ENCODE peak calls at places on chromosomes 6 and 20, in nine cellular contexts. Y, X, N, K, P, C, O, I and H are unnamed samples. For H3K4me1, the result is how much of the 10 kb centered on the place peaks cover.

GRCh38 chr6:29651413-29652197 is 5.3 kb upstream of the MOG start:
- DNase-seq in Y (no peak), X (no peak), N (no peak), K (no peak), P (no peak), C (no peak), O (no peak), I (peak), H (no peak)

GRCh38 chr20:49570828-49571552 is 3.1 kb upstream of the PTGIS start:
- DNase-seq in Y (no peak), X (no peak), N (no peak), K (no peak), P (peak), C (no peak), O (no peak), I (no peak), H (no peak)

GRCh38 chr6:10518461-10519216 is 2.5 kb upstream of the GCNT2 start:
- DNase-seq in Y (no peak), X (peak), N (no peak), K (no peak), P (no peak), C (no peak), O (no peak), I (no peak), H (no peak)

GRCh38 chr6:142943746-142944125 is 1.2 kb downstream of the HIVEP2 start:
- DNase-seq in Y (peak), X (peak), N (peak), K (peak), P (peak), C (no peak), O (no peak), I (no peak), H (peak)

GRCh38 chr6:138372711-138373463 is 4.8 kb upstream of the SMIM28 start:
- DNase-seq in Y (no peak), X (no peak), N (no peak), K (no peak), P (no peak), C (no peak), O (no peak), I (peak), H (no peak)

GRCh38 chr6:44855562-44856494 is 468.3 kb downstream of the CDC5L start:
- DNase-seq in Y (no peak), X (no peak), N (no peak), K (no peak), P (no peak), C (no peak), O (no peak), I (no peak), H (no peak)

GRCh38 chr6:37514840-37515239 is 15.1 kb upstream of the CCDC167 start:
- DNase-seq in Y (no peak), X (no peak), N (no peak), K (no peak), P (no peak), C (no peak), O (no peak), I (no peak), H (no peak)

GRCh38 chr6:37137201-37137880 is 32.6 kb upstream of the PIM1 start:
- DNase-seq in Y (no peak), X (no peak), N (no peak), K (no peak), P (peak), C (no peak), O (peak), I (peak), H (no peak)

GRCh38 chr6:1890071-1890470 is 280.4 kb downstream of the FOXC1 start:
- DNase-seq in Y (no peak), X (no peak), N (no peak), K (no peak), P (no peak), C (no peak), O (no peak), I (no peak), H (no peak)

GRCh38 chr20:33719277-33719988 is 677 bp downstream of the PXMP4 start:
- DNase-seq in Y (no peak), X (peak), N (no peak), K (no peak), P (no peak), C (no peak), O (no peak), I (no peak), H (no peak)

GRCh38 chr6:79267128-79267527 is 32.6 kb upstream of the HMGN3 start:
- DNase-seq in Y (no peak), X (no peak), N (no peak), K (no peak), P (no peak), C (no peak), O (no peak), I (no peak), H (no peak)

GRCh38 chr20:9130407-9130995 is 61.6 kb downstream of the PLCB4 start:
- DNase-seq in Y (no peak), X (no peak), N (no peak), K (no peak), P (no peak), C (no peak), O (no peak), I (no peak), H (no peak)

GRCh38 chr6:122426597-122426996 is 27.1 kb downstream of the HSF2 start:
- DNase-seq in Y (no peak), X (no peak), N (no peak), K (no peak), P (no peak), C (no peak), O (no peak), I (no peak), H (no peak)

GRCh38 chr6:155315516-155315871 is 1.2 kb upstream of the TFB1M start:
- DNase-seq in Y (no peak), X (no peak), N (no peak), K (no peak), P (no peak), C (no peak), O (no peak), I (no peak), H (no peak)

GRCh38 chr20:32287231-32287638 is 9.8 kb downstream of the KIF3B start:
- DNase-seq in Y (no peak), X (no peak), N (no peak), K (no peak), P (no peak), C (no peak), O (no peak), I (no peak), H (no peak)

GRCh38 chr20:58523916-58524315 is 8.7 kb upstream of the APCDD1L start:
- DNase-seq in Y (no peak), X (no peak), N (no peak), K (no peak), P (no peak), C (no peak), O (no peak), I (no peak), H (no peak)

GRCh38 chr6:30646450-30647038 is 389 bp upstream of the C6orf136 start:
- DNase-seq in Y (no peak), X (peak), N (no peak), K (peak), P (peak), C (peak), O (peak), I (no peak), H (peak)

GRCh38 chr6:108914235-108915022 is 66.2 kb downstream of the ARMC2 start:
- DNase-seq in Y (no peak), X (no peak), N (no peak), K (no peak), P (no peak), C (no peak), O (no peak), I (peak), H (no peak)

GRCh38 chr6:7247828-7248227 is 65.2 kb downstream of the SSR1 start:
- DNase-seq in Y (no peak), X (no peak), N (no peak), K (no peak), P (no peak), C (no peak), O (no peak), I (no peak), H (no peak)

GRCh38 chr6:160489091-160489490 is 140.9 kb downstream of the SLC22A3 start:
- DNase-seq in Y (no peak), X (no peak), N (no peak), K (no peak), P (no peak), C (no peak), O (no peak), I (no peak), H (no peak)

GRCh38 chr6:56852611-56853010 is 102.3 kb upstream of the BEND6 start:
- DNase-seq in Y (no peak), X (no peak), N (no peak), K (no peak), P (no peak), C (no peak), O (no peak), I (no peak), H (no peak)

GRCh38 chr6:29720863-29721262 is 2.4 kb upstream of the HLA-F start:
- DNase-seq in Y (no peak), X (no peak), N (no peak), K (no peak), P (no peak), C (no peak), O (no peak), I (no peak), H (no peak)

GRCh38 chr6:101608724-101609123 is 215.2 kb downstream of the GRIK2 start:
- DNase-seq in Y (no peak), X (no peak), N (no peak), K (no peak), P (no peak), C (no peak), O (no peak), I (no peak), H (no peak)

GRCh38 chr20:62320581-62321354 is 18.0 kb downstream of the ADRM1 start:
- DNase-seq in Y (no peak), X (peak), N (no peak), K (no peak), P (no peak), C (no peak), O (no peak), I (peak), H (no peak)

GRCh38 chr6:163120223-163120622 is 294.3 kb upstream of the QKI start:
- DNase-seq in Y (no peak), X (no peak), N (no peak), K (no peak), P (no peak), C (no peak), O (no peak), I (no peak), H (no peak)

GRCh38 chr6:37122861-37123260 is 47.1 kb upstream of the PIM1 start:
- DNase-seq in Y (no peak), X (no peak), N (no peak), K (no peak), P (no peak), C (no peak), O (no peak), I (no peak), H (no peak)

GRCh38 chr6:56911847-56912246 is 43.1 kb upstream of the BEND6 start:
- DNase-seq in Y (no peak), X (no peak), N (no peak), K (no peak), P (no peak), C (no peak), O (no peak), I (no peak), H (no peak)

GRCh38 chr6:79525272-79526100 is 11.7 kb downstream of the LCA5 start:
- DNase-seq in Y (peak), X (no peak), N (no peak), K (peak), P (peak), C (no peak), O (peak), I (no peak), H (no peak)

GRCh38 chr6:112362827-112363565 is 15.9 kb downstream of the RFPL4B start:
- DNase-seq in Y (no peak), X (no peak), N (no peak), K (no peak), P (no peak), C (no peak), O (no peak), I (no peak), H (no peak)

GRCh38 chr6:36187446-36187845 is 9.1 kb upstream of the BRPF3 start:
- DNase-seq in Y (no peak), X (no peak), N (no peak), K (no peak), P (no peak), C (no peak), O (no peak), I (no peak), H (no peak)

GRCh38 chr20:51494241-51495110 is 48.0 kb downstream of the NFATC2 start:
- DNase-seq in Y (no peak), X (no peak), N (no peak), K (no peak), P (peak), C (no peak), O (no peak), I (no peak), H (no peak)

GRCh38 chr20:64055893-64056638 is 6.6 kb upstream of the SOX18 start:
- DNase-seq in Y (no peak), X (no peak), N (no peak), K (no peak), P (peak), C (no peak), O (peak), I (no peak), H (no peak)

DNA sequence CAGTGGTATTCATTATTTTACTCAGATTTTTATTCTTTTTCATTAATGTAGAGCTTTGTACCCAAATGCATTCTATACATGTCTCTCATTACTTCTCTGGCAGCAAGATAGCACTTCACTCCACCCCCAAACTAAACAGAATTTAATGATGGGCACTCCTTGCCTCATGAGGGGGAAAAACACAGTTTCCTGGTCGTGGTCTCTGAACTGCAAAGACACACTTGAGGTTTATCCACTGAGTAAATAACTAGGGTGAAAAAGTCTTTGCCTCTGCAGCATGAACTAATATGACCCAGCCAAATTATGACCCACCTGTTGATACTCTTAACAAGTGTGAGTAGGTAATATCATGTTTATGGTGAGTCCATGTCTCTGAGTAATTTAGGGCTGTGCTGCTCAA is 785.2 kb upstream of the FLRT3 start:
- DNase-seq in Y (no peak), X (no peak), N (no peak), K (no peak), P (no peak), C (no peak), O (no peak), I (no peak), H (no peak)
- H3K4me1 ChIP-seq in Y (under half), X (under half), N (under half), K (under half), P (under half), C (under half), O (under half), I (under half), H (under half)

GRCh38 chr6:5081182-5081581 is 4.0 kb upstream of the PPP1R3G start:
- DNase-seq in Y (no peak), X (no peak), N (no peak), K (no peak), P (no peak), C (no peak), O (no peak), I (no peak), H (no peak)

GRCh38 chr6:5080574-5080973 is 4.6 kb upstream of the PPP1R3G start:
- DNase-seq in Y (no peak), X (no peak), N (no peak), K (no peak), P (no peak), C (no peak), O (no peak), I (no peak), H (no peak)

GRCh38 chr6:5076931-5077330 is 8.2 kb upstream of the PPP1R3G start:
- DNase-seq in Y (no peak), X (no peak), N (no peak), K (no peak), P (no peak), C (no peak), O (no peak), I (no peak), H (no peak)

GRCh38 chr6:5079692-5080091 is 5.4 kb upstream of the PPP1R3G start:
- DNase-seq in Y (no peak), X (no peak), N (no peak), K (no peak), P (no peak), C (no peak), O (no peak), I (no peak), H (no peak)

DNA sequence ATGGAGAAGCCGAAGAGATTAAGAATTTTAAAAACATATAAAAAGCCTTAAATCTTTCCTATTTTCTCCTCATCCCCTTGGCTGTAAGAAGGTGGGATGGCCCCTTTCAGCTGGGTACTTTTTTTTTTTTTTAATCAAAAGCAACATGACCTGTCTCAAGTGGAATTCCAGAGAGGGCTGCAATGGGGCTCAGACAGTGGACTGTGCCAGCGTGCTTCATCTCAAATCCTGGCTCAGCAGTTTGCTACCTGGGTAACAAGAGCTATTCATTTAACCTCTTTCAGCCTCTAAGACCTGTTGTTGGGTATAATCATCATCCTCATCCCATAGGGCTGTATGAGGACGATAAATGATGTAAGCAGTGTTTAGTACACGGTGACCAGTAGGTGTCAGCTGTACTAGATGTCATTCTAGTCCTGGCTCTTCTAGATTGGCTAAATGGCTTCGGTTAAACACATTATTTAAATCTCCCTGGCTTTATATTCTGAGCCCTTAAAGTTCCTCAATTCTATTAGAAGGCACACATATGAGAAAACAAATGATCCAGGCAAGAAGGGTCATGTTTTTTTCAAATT is 6.9 kb upstream of the PPP1R3G start:
- DNase-seq in Y (no peak), X (no peak), N (no peak), K (no peak), P (no peak), C (no peak), O (no peak), I (no peak), H (no peak)
- TF ChIP-seq CTCF in Y (no peak), X (no peak), N (no peak), K (no peak), P (no peak), C (no peak), O (peak), I (no peak), H (peak)

DNA sequence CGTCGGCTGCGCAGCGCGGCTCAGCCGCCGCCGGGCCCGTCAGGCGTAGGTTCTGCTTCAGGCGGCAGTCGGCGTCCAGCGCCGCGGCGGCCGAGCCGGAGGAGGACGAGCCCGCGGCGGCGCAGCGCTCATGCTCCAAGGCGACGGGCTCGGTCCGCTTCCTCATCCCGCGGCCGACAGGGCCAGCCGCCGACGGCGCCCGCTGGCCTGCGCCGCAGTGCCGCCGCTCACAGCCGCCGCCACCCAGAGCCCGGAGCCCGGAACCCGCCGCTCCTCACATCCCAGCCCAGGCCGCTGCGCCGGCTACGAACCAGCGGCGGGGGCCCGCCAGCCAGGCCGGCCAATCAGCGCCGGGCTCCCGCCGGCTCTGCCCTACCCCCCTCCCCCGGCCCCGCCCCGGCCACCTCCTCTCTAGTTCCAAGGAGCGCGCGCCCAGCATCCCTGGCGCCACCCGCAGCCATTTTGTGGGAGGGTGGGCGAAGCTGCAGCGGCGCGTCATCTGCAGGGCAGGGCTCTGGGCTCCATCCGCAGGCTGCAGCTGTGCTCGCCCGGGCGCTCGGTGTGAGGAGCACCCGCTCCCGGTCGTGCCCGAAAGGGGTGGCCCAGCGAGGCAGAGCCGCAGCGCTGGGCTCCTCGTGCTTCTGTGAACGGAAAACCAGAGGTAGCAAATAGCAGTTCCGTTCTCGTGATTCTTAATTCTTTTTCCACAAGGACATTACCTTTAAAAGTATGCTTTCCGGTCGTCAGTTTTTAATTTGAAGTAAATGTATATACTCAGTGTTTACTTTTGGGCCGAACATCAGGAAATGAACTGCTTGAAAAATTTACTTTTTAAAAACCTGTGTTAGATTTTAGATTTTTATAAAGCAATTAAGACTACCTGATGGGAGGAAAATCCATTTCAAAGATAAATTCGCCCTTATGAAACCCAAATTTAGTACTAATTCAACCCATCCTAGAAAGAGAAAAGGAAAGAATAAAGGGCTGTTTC is at the start of gene ABHD12:
- DNase-seq in Y (peak), X (peak), N (peak), K (peak), P (peak), C (peak), O (peak), I (peak), H (peak)
- TF ChIP-seq POLR2A in Y (peak), X (peak), N (peak), K (peak), P (peak), C (peak), O (peak), I (peak), H (peak)

DNA sequence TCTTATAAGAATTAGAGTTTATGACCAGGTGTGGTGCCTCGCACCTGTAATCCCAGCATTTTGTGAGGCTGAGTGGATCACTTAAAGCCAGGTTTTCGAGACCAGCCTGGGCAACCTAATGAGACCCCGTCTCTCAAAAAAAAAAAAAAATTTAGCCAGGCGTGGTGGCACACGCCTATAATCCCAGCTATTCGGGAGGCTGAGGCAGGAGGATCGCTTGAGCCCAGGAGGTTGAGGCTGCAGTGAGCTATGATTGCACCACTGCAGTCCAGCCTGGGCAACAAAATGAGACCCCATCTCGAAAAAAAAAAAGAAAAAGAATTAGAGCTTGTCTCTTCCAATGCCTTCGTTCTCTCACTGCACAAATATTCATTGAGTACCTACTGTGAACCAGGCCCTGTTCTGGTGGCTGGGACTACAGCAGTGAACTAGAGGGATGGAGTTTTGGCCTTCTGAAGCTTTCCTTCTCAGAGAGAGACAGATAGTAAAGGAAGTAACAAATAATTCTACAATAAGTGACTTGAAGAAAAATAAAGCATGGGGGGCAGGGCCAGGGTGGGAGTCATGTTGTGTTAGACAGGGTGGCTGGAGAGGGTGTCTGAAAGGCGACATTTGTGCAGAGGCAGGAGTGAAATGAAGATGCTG is 56.4 kb downstream of the HNF4A start:
- DNase-seq in Y (no peak), X (no peak), N (no peak), K (no peak), P (no peak), C (no peak), O (no peak), I (no peak), H (no peak)
- H3K4me1 ChIP-seq in Y (under half), X (under half), N (under half), K (under half), P (under half), C (under half), O (under half), I (under half), H (under half)

DNA sequence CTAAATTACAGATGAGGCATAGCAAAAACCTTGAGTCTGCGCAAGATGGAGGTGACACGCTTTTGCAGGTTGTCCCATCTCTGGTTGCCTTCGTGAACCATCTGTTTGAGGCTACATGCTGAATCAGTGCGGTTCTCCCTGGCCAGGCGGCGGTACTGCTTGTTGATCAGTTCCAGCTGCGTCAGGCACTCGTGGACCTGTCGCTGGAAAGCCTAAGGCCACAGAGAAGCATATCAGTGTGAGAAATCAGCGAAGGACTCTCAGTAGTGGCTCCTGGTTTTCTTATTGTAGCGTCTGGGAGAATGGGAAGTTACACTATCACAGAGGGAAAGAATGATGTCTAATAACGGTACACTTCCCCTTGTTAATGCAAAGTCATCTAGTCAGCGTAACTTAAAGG is 344.4 kb downstream of the ESR1 start:
- DNase-seq in Y (no peak), X (no peak), N (no peak), K (no peak), P (no peak), C (no peak), O (no peak), I (no peak), H (no peak)
- TF ChIP-seq CTCF in Y (no peak), X (no peak), N (no peak), K (no peak), P (no peak), C (no peak), O (no peak), I (no peak), H (no peak)